ENCODE peak calls at places on chromosomes 7 and 10, in five cellular contexts. L is Peyer's patch, G is cardiac muscle cell, U is psoas muscle, T is GM23248. A is an unnamed sample.

GRCh38 chr10:125016611-125017202 is 74.8 kb downstream of the ZRANB1 start:
- DNase-seq in L (no peak), T (no peak), G (no peak), U (peak), A (peak)

GRCh38 chr10:57964371-57964770 is 303.3 kb downstream of the IPMK start:
- DNase-seq in T (peak), L (no peak), G (no peak), U (no peak), A (peak)

GRCh38 chr7:105389090-105389650 is 449 bp upstream of the SRPK2 start:
- DNase-seq in L (peak), G (peak), T (peak), U (peak), A (peak)

GRCh38 chr10:73940634-73941221 is 29.8 kb downstream of the PLAU start:
- DNase-seq in G (peak), T (peak), U (peak), L (peak), A (peak)

GRCh38 chr7:85669139-85669692 is 482.4 kb upstream of the SEMA3D start:
- DNase-seq in T (no peak), L (no peak), U (no peak), G (no peak), A (no peak)

GRCh38 chr7:95684505-95684904 is 87.8 kb upstream of the DYNC1I1 start:
- DNase-seq in T (no peak), L (no peak), U (no peak), G (no peak), A (no peak)

GRCh38 chr10:49663596-49663995 is 15.9 kb upstream of the C10orf53 start:
- DNase-seq in G (no peak), U (no peak), T (no peak), L (no peak), A (no peak)

GRCh38 chr10:126421745-126422144 is 33.5 kb upstream of the ADAM12 start:
- DNase-seq in L (no peak), U (no peak), G (no peak), T (peak), A (no peak)

GRCh38 chr7:28132959-28133745 is 47.4 kb downstream of the JAZF1 start:
- DNase-seq in G (no peak), L (no peak), T (peak), U (no peak), A (no peak)

GRCh38 chr10:128180843-128181242 is 54.6 kb upstream of the MKI67 start:
- DNase-seq in T (no peak), U (no peak), L (no peak), G (no peak), A (no peak)

GRCh38 chr10:49272251-49273081 is 26.5 kb upstream of the C10orf71 start:
- DNase-seq in L (no peak), T (peak), U (peak), G (no peak), A (peak)

A was measured in heart left ventricle.